ENCODE peak calls at places on chromosome 9, in four cellular contexts. G is GM04503, O is retina, I is C1 segment of cervical spinal cord. K is an unnamed sample.

GRCh38 chr9:124198948-124199347 is 58.8 kb upstream of the NEK6 start:
- DNase-seq in O (no peak), I (no peak), G (no peak), K (no peak)

GRCh38 chr9:113151696-113152630 is 1.2 kb downstream of the SLC31A2 start:
- DNase-seq in O (no peak), G (no peak), I (no peak), K (no peak)

GRCh38 chr9:88988796-88989641 is 2.2 kb upstream of the S1PR3 start:
- DNase-seq in G (peak; percentile 56), O (no peak), I (no peak), K (no peak)

GRCh38 chr9:125634040-125634717 is 72.8 kb downstream of the MAPKAP1 start:
- DNase-seq in G (no peak), I (no peak), O (no peak), K (no peak)

GRCh38 chr9:99050292-99050911 is 54.5 kb upstream of the TGFBR1 start:
- DNase-seq in O (no peak), I (no peak), G (no peak), K (no peak)

GRCh38 chr9:101323129-101323528 is 61.7 kb downstream of the BAAT start:
- DNase-seq in O (no peak), I (no peak), G (no peak), K (no peak)

GRCh38 chr9:100595391-100596199 is 17.7 kb downstream of the CAVIN4 start:
- DNase-seq in I (no peak), O (peak; percentile 68), G (no peak), K (no peak)

GRCh38 chr9:75953218-75953617 is 62.7 kb downstream of the PCSK5 start:
- DNase-seq in O (no peak), G (no peak), I (no peak), K (no peak)

GRCh38 chr9:77156646-77157371 is 20.5 kb upstream of the VPS13A start:
- DNase-seq in O (no peak), I (no peak), G (no peak), K (no peak)

GRCh38 chr9:131679261-131680020 is 60.4 kb downstream of the RAPGEF1 start:
- DNase-seq in G (no peak), O (no peak), I (no peak), K (no peak)

GRCh38 chr9:110006657-110007056 is 201.3 kb downstream of the C9orf152 start:
- DNase-seq in I (no peak), G (no peak), O (no peak), K (no peak)

GRCh38 chr9:100619665-100620064 is 41.8 kb downstream of the CAVIN4 start:
- DNase-seq in I (no peak), O (no peak), G (no peak), K (no peak)

GRCh38 chr9:33921967-33922895 is 105.3 kb downstream of the UBE2R2 start:
- DNase-seq in I (no peak), O (peak; percentile 28), G (no peak), K (no peak)

GRCh38 chr9:72149231-72149975 is at the start of gene GDA:
- DNase-seq in G (no peak), O (peak; percentile 77), I (no peak), K (no peak)

GRCh38 chr9:10875752-10876151 is 262.9 kb upstream of the PTPRD start:
- DNase-seq in G (no peak), O (no peak), I (no peak), K (no peak)

GRCh38 chr9:97873877-97874276 is 20.9 kb downstream of the FOXE1 start:
- DNase-seq in O (no peak), G (no peak), I (no peak), K (no peak)

GRCh38 chr9:118522093-118523028 is 818.2 kb downstream of the TLR4 start:
- DNase-seq in I (no peak), G (peak; percentile 10), O (peak; percentile 25), K (peak; percentile 7)

GRCh38 chr9:114497220-114497619 is 8.1 kb downstream of the WHRN start:
- DNase-seq in G (no peak), I (no peak), O (no peak), K (no peak)

GRCh38 chr9:4739587-4740372 is 1.2 kb downstream of the AK3 start:
- DNase-seq in O (peak; percentile 27), G (no peak), I (no peak), K (no peak)

GRCh38 chr9:33011857-33012256 is 10.4 kb upstream of the APTX start:
- DNase-seq in I (no peak), O (no peak), G (no peak), K (no peak)

GRCh38 chr9:36665387-36665786 is 92.7 kb downstream of the MELK start:
- DNase-seq in O (no peak), I (no peak), G (no peak), K (no peak)

GRCh38 chr9:79382044-79382443 is 189.7 kb upstream of the TLE4 start:
- DNase-seq in I (no peak), O (no peak), G (no peak), K (no peak)

GRCh38 chr9:14546693-14547092 is 146.5 kb downstream of the ZDHHC21 start:
- DNase-seq in I (no peak), O (no peak), G (no peak), K (no peak)

GRCh38 chr9:133762488-133763271 is 24.5 kb upstream of the SARDH start:
- DNase-seq in O (no peak), I (no peak), G (no peak), K (no peak)

GRCh38 chr9:20623021-20623747 is 885 bp upstream of the MLLT3 start:
- DNase-seq in G (no peak), O (peak; percentile 58), I (no peak), K (no peak)

GRCh38 chr9:137672907-137673791 is 54.3 kb downstream of the EHMT1 start:
- DNase-seq in I (no peak), O (peak; percentile 75), G (peak; percentile 21), K (peak; percentile 36)

GRCh38 chr9:33263936-33264472 is 504 bp downstream of the BAG1 start:
- DNase-seq in G (no peak), O (peak; percentile 81), I (peak; percentile 66), K (no peak)

GRCh38 chr9:110444911-110445310 is 107.2 kb upstream of the TXNDC8 start:
- DNase-seq in G (peak; percentile 55), O (no peak), I (no peak), K (peak; percentile 42)

GRCh38 chr9:110575169-110575568 is 4.4 kb downstream of the SVEP1 start:
- DNase-seq in I (no peak), O (no peak), G (no peak), K (no peak)

GRCh38 chr9:111632051-111632450 is 917 bp downstream of the DNAJC25 start:
- DNase-seq in G (no peak), I (no peak), O (no peak), K (no peak)

GRCh38 chr9:6833518-6834192 is 75.9 kb downstream of the KDM4C start:
- DNase-seq in G (no peak), O (no peak), I (no peak), K (no peak)

GRCh38 chr9:20319641-20320337 is 302.5 kb downstream of the MLLT3 start:
- DNase-seq in G (no peak), I (no peak), O (no peak), K (no peak)

GRCh38 chr9:135982499-135983264 is 21.5 kb upstream of the UBAC1 start:
- DNase-seq in G (no peak), O (no peak), I (no peak), K (no peak)

GRCh38 chr9:33229359-33230120 is 10.4 kb upstream of the SPINK4 start:
- DNase-seq in G (no peak), I (no peak), O (no peak), K (no peak)

GRCh38 chr9:109319631-109320233 is 1.1 kb downstream of the EPB41L4B start:
- DNase-seq in O (peak; percentile 32), G (no peak), I (no peak), K (no peak)

K was measured in AG09319.